ENCODE peak calls at places on chromosomes 5 and 9, in nine cellular contexts. Y, G, M, K, L, B, J, U and S are unnamed samples.

GRCh38 chr9:86795047-86795437 is 152.3 kb downstream of the GAS1 start:
- ATAC-seq in Y (no peak), U (no peak), K (no peak), L (peak), G (peak), M (peak), B (no peak), J (peak), S (no peak)

GRCh38 chr5:150244209-150244608 is 45.4 kb downstream of the CAMK2A start:
- ATAC-seq in M (no peak), U (no peak), B (peak), Y (no peak), K (no peak), G (peak), J (no peak), L (peak), S (no peak)

GRCh38 chr9:77759391-77759790 is 111.3 kb upstream of the GNA14 start:
- ATAC-seq in G (no peak), Y (no peak), L (no peak), J (no peak), M (no peak), U (no peak), K (no peak), B (no peak), S (no peak)

GRCh38 chr9:95065224-95065623 is 252.3 kb downstream of the FANCC start:
- ATAC-seq in U (peak), J (peak), G (peak), B (peak), Y (peak), M (no peak), K (no peak), L (peak), S (peak)

GRCh38 chr5:77046416-77047073 is 16.3 kb downstream of the AGGF1 start:
- ATAC-seq in Y (no peak), B (no peak), L (no peak), G (no peak), K (no peak), M (no peak), J (no peak), U (no peak), S (no peak)

GRCh38 chr5:125126050-125126449 is 379.6 kb upstream of the ZNF608 start:
- ATAC-seq in M (peak), K (no peak), G (no peak), L (no peak), B (no peak), J (no peak), U (no peak), Y (no peak), S (no peak)

GRCh38 chr5:111172504-111172903 is 51.7 kb upstream of the CAMK4 start:
- ATAC-seq in L (no peak), J (no peak), G (no peak), Y (no peak), K (no peak), U (no peak), B (no peak), M (no peak), S (no peak)

GRCh38 chr5:17185776-17186175 is 31.7 kb upstream of the BASP1 start:
- ATAC-seq in Y (peak), L (peak), M (no peak), B (peak), U (no peak), J (peak), G (peak), K (no peak), S (peak)

GRCh38 chr9:96616817-96617438 is 2.7 kb downstream of the CDC14B start:
- ATAC-seq in U (no peak), K (no peak), G (no peak), Y (no peak), L (no peak), M (no peak), B (no peak), J (no peak), S (no peak)

GRCh38 chr5:173771058-173771742 is 116.9 kb upstream of the CPEB4 start:
- ATAC-seq in J (no peak), M (no peak), Y (no peak), B (no peak), U (no peak), L (no peak), G (no peak), K (no peak), S (no peak)

GRCh38 chr5:87298687-87299362 is 31.1 kb downstream of the RASA1 start:
- ATAC-seq in Y (no peak), K (no peak), L (no peak), M (peak), B (no peak), U (no peak), J (no peak), G (no peak), S (no peak)

GRCh38 chr9:107309271-107309670 is 26.2 kb downstream of the RAD23B start:
- ATAC-seq in G (no peak), L (no peak), M (no peak), U (no peak), K (peak), Y (no peak), J (no peak), B (no peak), S (no peak)

GRCh38 chr5:176646707-176647029 is 616 bp upstream of the TSPAN17 start:
- ATAC-seq in K (peak), G (peak), J (no peak), B (no peak), U (no peak), M (peak), Y (no peak), L (peak), S (no peak)

GRCh38 chr9:72592501-72593403 is 71.3 kb downstream of the TMC1 start:
- ATAC-seq in G (peak), J (peak), L (peak), K (peak), B (peak), Y (peak), M (peak), U (peak), S (peak)

GRCh38 chr9:112548836-112549235 is 62.2 kb downstream of the KIAA1958 start:
- ATAC-seq in U (no peak), G (no peak), M (no peak), L (no peak), J (no peak), K (no peak), B (no peak), Y (no peak), S (no peak)

GRCh38 chr9:100474082-100474949 is 1.4 kb downstream of the TMEFF1 start:
- ATAC-seq in Y (no peak), K (no peak), B (peak), L (peak), G (peak), M (no peak), U (no peak), J (peak), S (no peak)

GRCh38 chr5:117161718-117162386 is 587.2 kb upstream of the SEMA6A start:
- ATAC-seq in Y (no peak), B (no peak), M (no peak), G (no peak), J (no peak), L (no peak), U (no peak), K (no peak), S (no peak)

GRCh38 chr5:76690704-76691469 is 25.0 kb upstream of the F2R start:
- ATAC-seq in U (no peak), G (peak), K (no peak), Y (no peak), B (peak), M (no peak), L (no peak), J (peak), S (peak)

GRCh38 chr9:121369595-121370265 is at the start of gene STOM:
- ATAC-seq in K (peak), L (peak), G (peak), U (peak), J (peak), Y (peak), M (peak), B (peak), S (peak)

GRCh38 chr9:129318121-129319075 is 140.3 kb upstream of the IER5L start:
- ATAC-seq in U (no peak), B (no peak), L (no peak), G (no peak), M (no peak), J (no peak), Y (no peak), K (no peak), S (no peak)

GRCh38 chr9:88692837-88693236 is 157.9 kb downstream of the NXNL2 start:
- ATAC-seq in Y (no peak), L (no peak), J (no peak), K (no peak), U (no peak), B (no peak), G (no peak), M (no peak), S (no peak)

GRCh38 chr5:111201705-111202104 is 22.5 kb upstream of the CAMK4 start:
- ATAC-seq in L (no peak), U (no peak), K (no peak), J (no peak), B (no peak), Y (no peak), G (no peak), M (no peak), S (no peak)

GRCh38 chr5:135753990-135754389 is 80.5 kb upstream of the SLC25A48 start:
- ATAC-seq in J (no peak), B (peak), Y (no peak), U (no peak), K (no peak), G (no peak), M (no peak), L (no peak), S (no peak)

GRCh38 chr5:150144211-150144801 is 11.3 kb downstream of the PDGFRB start:
- ATAC-seq in J (peak), L (peak), G (peak), M (peak), K (no peak), Y (no peak), U (no peak), B (peak), S (peak)

GRCh38 chr5:176481659-176482213 is 33.6 kb downstream of the FAF2 start:
- ATAC-seq in L (no peak), U (no peak), M (no peak), B (no peak), G (no peak), K (no peak), J (no peak), Y (no peak), S (no peak)

GRCh38 chr9:100295240-100295639 is 57.5 kb downstream of the TEX10 start:
- ATAC-seq in B (no peak), J (no peak), K (no peak), L (no peak), G (no peak), U (no peak), M (no peak), Y (no peak), S (no peak)

GRCh38 chr9:75734802-75735201 is 155.7 kb upstream of the PCSK5 start:
- ATAC-seq in Y (no peak), M (no peak), U (no peak), B (no peak), G (no peak), K (no peak), J (no peak), L (no peak), S (no peak)

GRCh38 chr9:23492126-23493002 is 333.7 kb downstream of the ELAVL2 start:
- ATAC-seq in K (no peak), M (peak), U (no peak), Y (no peak), J (no peak), B (peak), L (peak), G (no peak), S (no peak)

GRCh38 chr5:127409236-127409921 is 108.1 kb upstream of the PRRC1 start:
- ATAC-seq in U (no peak), Y (peak), L (no peak), K (no peak), G (peak), B (peak), M (no peak), J (no peak), S (no peak)

GRCh38 chr9:103242486-103242885 is 247.4 kb downstream of the CYLC2 start:
- ATAC-seq in M (no peak), B (no peak), K (no peak), G (no peak), U (no peak), L (no peak), Y (no peak), J (no peak), S (no peak)

GRCh38 chr5:101678494-101679193 is 617.4 kb downstream of the SLCO4C1 start:
- ATAC-seq in Y (no peak), B (peak), L (peak), J (peak), M (peak), U (peak), K (no peak), G (no peak), S (no peak)

GRCh38 chr9:122383992-122384461 is 13.2 kb downstream of the PTGS1 start:
- ATAC-seq in Y (peak), B (peak), M (no peak), U (no peak), L (peak), K (no peak), G (peak), J (peak), S (peak)

GRCh38 chr5:97163360-97163764 is 19.7 kb downstream of the RIOK2 start:
- ATAC-seq in M (peak), J (no peak), K (no peak), B (no peak), Y (no peak), L (no peak), G (no peak), U (no peak), S (no peak)

DNA sequence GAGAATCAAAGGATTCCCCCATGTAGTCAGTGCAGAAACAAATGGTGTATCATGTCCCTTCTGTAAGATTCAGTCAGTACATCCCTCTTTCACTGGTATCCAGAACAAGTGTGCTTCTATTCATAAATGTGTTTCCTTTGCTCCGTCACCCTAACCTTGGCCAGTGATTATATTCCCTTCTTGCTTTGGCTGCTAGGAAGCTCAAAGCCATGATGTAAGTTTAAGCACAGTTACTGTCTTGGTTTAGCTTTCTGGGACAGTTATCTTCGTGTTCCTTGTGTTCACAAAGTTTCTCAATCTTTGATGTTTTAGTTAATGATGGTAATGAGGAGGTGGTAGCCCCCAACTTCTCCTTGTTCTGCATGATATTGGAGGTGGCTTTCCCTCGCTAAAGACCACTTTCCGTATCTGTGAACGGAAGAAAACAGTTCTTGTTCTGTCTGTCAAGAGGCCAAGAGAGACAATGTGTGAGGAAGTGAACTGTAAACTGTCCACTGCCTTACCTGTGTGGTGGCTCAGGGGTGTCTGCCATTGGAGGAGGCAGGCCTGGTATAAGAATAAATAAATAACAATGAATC is 2.2 kb upstream of the AMBP start:
- ATAC-seq in M (peak), U (no peak), Y (no peak), G (no peak), J (no peak), B (no peak), L (no peak), K (no peak), S (no peak)
- H3K27ac ChIP-seq in M (peak), U (peak), Y (no peak), G (no peak), J (no peak), B (no peak), L (no peak), K (no peak), S (no peak)

GRCh38 chr9:137305060-137305787 is 3.2 kb upstream of the NRARP start:
- ATAC-seq in K (peak), B (peak), J (peak), M (peak), G (peak), Y (peak), U (peak), L (peak), S (peak)

GRCh38 chr9:137304383-137305059 is 2.5 kb upstream of the NRARP start:
- ATAC-seq in L (no peak), J (no peak), U (no peak), G (no peak), K (no peak), M (no peak), Y (peak), B (no peak), S (no peak)

GRCh38 chr9:137306546-137307254 is 4.6 kb upstream of the NRARP start:
- ATAC-seq in L (peak), K (no peak), B (no peak), U (no peak), J (no peak), M (no peak), G (no peak), Y (no peak), S (no peak)

GRCh38 chr9:137307255-137308101 is 5.4 kb upstream of the NRARP start:
- ATAC-seq in G (no peak), B (no peak), U (no peak), M (no peak), Y (no peak), J (no peak), K (no peak), L (no peak), S (no peak)

GRCh38 chr9:137305788-137306545 is 3.9 kb upstream of the NRARP start:
- ATAC-seq in M (no peak), L (peak), Y (no peak), U (peak), K (no peak), J (no peak), B (no peak), G (peak), S (no peak)
- H3K4me3 ChIP-seq in M (peak), L (no peak), Y (peak), U (peak), K (no peak), J (no peak), B (peak), G (no peak), S (peak)

GRCh38 chr9:137349471-137350033 is 47.5 kb upstream of the NRARP start:
- ATAC-seq in L (no peak), U (no peak), J (no peak), B (no peak), K (no peak), Y (no peak), M (no peak), G (no peak), S (no peak)

GRCh38 chr9:137351781-137352501 is 49.9 kb upstream of the NRARP start:
- ATAC-seq in M (no peak), J (no peak), K (no peak), Y (no peak), L (no peak), G (no peak), U (no peak), B (no peak), S (no peak)

GRCh38 chr9:137348781-137349470 is 46.9 kb upstream of the NRARP start:
- ATAC-seq in U (no peak), Y (no peak), B (no peak), L (no peak), M (no peak), J (no peak), G (no peak), K (no peak), S (no peak)

GRCh38 chr9:137350696-137351584 is 48.9 kb upstream of the NRARP start:
- ATAC-seq in B (no peak), U (no peak), Y (no peak), J (peak), G (no peak), L (no peak), M (no peak), K (no peak), S (no peak)

GRCh38 chr9:137347928-137348327 is 45.9 kb upstream of the NRARP start:
- ATAC-seq in Y (no peak), G (no peak), L (no peak), U (no peak), J (no peak), M (no peak), B (no peak), K (no peak), S (no peak)
- H3K27ac ChIP-seq in Y (no peak), G (no peak), L (no peak), U (no peak), J (no peak), M (no peak), B (no peak), K (no peak), S (no peak)

DNA sequence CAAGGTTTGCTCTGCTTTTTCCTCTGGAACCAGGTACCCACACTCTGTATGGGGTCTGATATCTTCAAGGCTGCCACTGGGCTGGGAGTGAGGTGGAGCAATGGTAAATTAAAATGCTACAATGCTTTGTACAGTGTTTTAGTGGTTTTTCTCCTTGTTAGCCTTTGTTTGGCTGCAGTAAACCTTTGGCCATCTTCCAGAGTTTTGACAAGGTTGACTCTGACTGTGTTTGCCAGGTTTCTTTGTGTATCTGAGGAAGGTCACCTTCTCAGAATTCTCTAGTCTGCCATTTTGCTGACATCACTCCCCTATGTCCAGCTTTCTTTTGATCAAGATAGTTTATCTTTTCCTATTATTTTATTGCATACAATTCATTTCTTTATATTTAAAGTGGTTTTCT is 11.2 kb downstream of the SPATA31D1 start:
- ATAC-seq in U (peak), M (no peak), K (no peak), G (no peak), J (no peak), Y (no peak), L (no peak), B (no peak), S (no peak)
- H3K4me3 ChIP-seq in U (no peak), M (no peak), K (no peak), G (no peak), J (no peak), Y (no peak), L (no peak), B (no peak), S (no peak)

GRCh38 chr5:158877706-158878105 is 222.0 kb downstream of the EBF1 start:
- ATAC-seq in Y (no peak), B (no peak), G (no peak), U (no peak), M (no peak), L (no peak), J (no peak), K (no peak), S (no peak)

GRCh38 chr5:158877124-158877581 is 222.6 kb downstream of the EBF1 start:
- ATAC-seq in B (no peak), L (peak), Y (no peak), J (no peak), U (no peak), K (no peak), M (no peak), G (peak), S (no peak)

GRCh38 chr5:158875272-158875679 is 224.4 kb downstream of the EBF1 start:
- ATAC-seq in M (peak), B (no peak), Y (no peak), J (peak), G (peak), U (no peak), L (peak), K (no peak), S (no peak)

GRCh38 chr5:158874814-158875213 is 224.9 kb downstream of the EBF1 start:
- ATAC-seq in J (no peak), B (no peak), Y (no peak), K (no peak), M (no peak), G (peak), L (no peak), U (no peak), S (no peak)

GRCh38 chr5:158876263-158876942 is 223.3 kb downstream of the EBF1 start:
- ATAC-seq in L (peak), U (no peak), K (no peak), B (no peak), J (no peak), G (peak), M (no peak), Y (no peak), S (no peak)
- H3K27ac ChIP-seq in L (peak), U (peak), K (no peak), B (peak), J (peak), G (peak), M (peak), Y (peak), S (peak)

DNA sequence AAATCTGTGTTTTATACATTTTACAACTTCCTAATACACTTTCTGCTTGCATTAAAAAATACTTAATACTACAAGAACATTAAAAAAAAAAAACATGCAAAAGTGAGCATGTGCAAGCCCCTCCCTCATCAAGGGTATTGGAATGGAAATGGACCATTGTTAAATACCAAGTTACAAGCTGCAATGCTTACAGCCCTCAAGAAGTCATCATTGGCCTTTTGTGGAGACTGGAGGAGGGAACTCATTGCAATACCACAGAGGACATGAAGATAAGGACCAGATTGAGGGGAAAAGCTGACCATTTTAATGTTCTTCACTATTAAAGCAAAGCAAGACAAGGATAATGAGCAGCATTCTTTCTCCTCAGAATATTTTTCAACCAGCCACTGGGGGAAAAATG is 141.0 kb upstream of the RAPGEF1 start:
- ATAC-seq in K (no peak), M (no peak), J (no peak), B (no peak), U (no peak), L (no peak), Y (no peak), G (no peak), S (no peak)
- H3K4me3 ChIP-seq in K (no peak), M (no peak), J (no peak), B (no peak), U (no peak), L (no peak), Y (no peak), G (no peak), S (no peak)